ENCODE peak calls at places on chromosomes 3 and 15, in nine cellular contexts. V is left ventricle myocardium inferior; S is neuronal stem cell; B is CD8-positive, alpha-beta memory T cell; R is CD8-positive, alpha-beta T cell; A is lower lobe of right lung; K is Panc1; P is HepG2; W is heart left ventricle. Q is an unnamed sample. For H3K9me3 and H3K4me1, the result is how much of the 10 kb centered on the place peaks cover.

GRCh38 chr3:47804571-47804970 is 1.6 kb downstream of the DHX30 start:
- DNase-seq in W (no peak), A (no peak), S (no peak), V (no peak), K (no peak), P (no peak), R (no peak), B (no peak), Q (no peak)

GRCh38 chr15:87906444-87906843 is 350.1 kb downstream of the NTRK3 start:
- DNase-seq in V (no peak), A (no peak), R (no peak), P (no peak), K (no peak), B (no peak), W (no peak), S (no peak), Q (peak)

GRCh38 chr15:49637857-49638256 is 17.0 kb downstream of the DTWD1 start:
- DNase-seq in V (no peak), K (no peak), A (no peak), P (no peak), S (no peak), B (no peak), R (no peak), W (no peak), Q (no peak)

GRCh38 chr3:88433572-88433971 is 283.8 kb downstream of the C3orf38 start:
- DNase-seq in S (no peak), W (no peak), V (no peak), A (no peak), P (no peak), R (no peak), B (no peak), K (no peak), Q (no peak)

GRCh38 chr15:23075927-23076326 is 36.6 kb upstream of the TUBGCP5 start:
- DNase-seq in A (no peak), W (no peak), S (no peak), P (no peak), K (no peak), R (no peak), B (no peak), V (no peak), Q (no peak)

GRCh38 chr3:143127801-143128200 is 8.2 kb downstream of the CHST2 start:
- DNase-seq in A (no peak), V (no peak), W (no peak), P (no peak), K (no peak), R (no peak), B (no peak), S (no peak), Q (no peak)

GRCh38 chr3:10387881-10388621 is 67.1 kb upstream of the SEC13 start:
- DNase-seq in W (no peak), K (no peak), V (no peak), S (peak), R (no peak), B (peak), A (no peak), P (no peak), Q (no peak)

GRCh38 chr3:192916455-192917257 is 1.0 kb downstream of the MB21D2 start:
- DNase-seq in K (no peak), B (no peak), V (peak), A (peak), S (peak), R (no peak), W (peak), P (peak), Q (peak)

GRCh38 chr15:35756588-35756987 is 210.6 kb upstream of the DPH6 start:
- DNase-seq in R (no peak), P (no peak), B (no peak), A (no peak), S (no peak), W (no peak), V (no peak), K (no peak), Q (no peak)

GRCh38 chr3:185089343-185089742 is 63.5 kb downstream of the C3orf70 start:
- DNase-seq in W (no peak), B (no peak), V (no peak), R (no peak), A (no peak), P (no peak), K (no peak), S (no peak), Q (no peak)

GRCh38 chr3:45092132-45093031 is 53.8 kb downstream of the CDCP1 start:
- DNase-seq in P (no peak), K (no peak), V (no peak), B (no peak), S (no peak), R (no peak), A (no peak), W (no peak), Q (no peak)

GRCh38 chr15:38053244-38053643 is 118.8 kb downstream of the TMCO5A start:
- DNase-seq in P (no peak), K (no peak), R (no peak), S (no peak), B (no peak), W (no peak), A (no peak), V (no peak), Q (no peak)

GRCh38 chr3:9398715-9399708 is 1.6 kb downstream of the SETD5 start:
- DNase-seq in W (no peak), P (peak), V (no peak), R (no peak), S (no peak), B (no peak), A (no peak), K (no peak), Q (no peak)

GRCh38 chr3:46858996-46859710 is 4.1 kb downstream of the MYL3 start:
- DNase-seq in B (peak), R (peak), W (peak), A (peak), V (peak), S (no peak), P (no peak), K (no peak), Q (no peak)

GRCh38 chr3:158094917-158095301 is 11.3 kb downstream of the SHOX2 start:
- DNase-seq in V (no peak), B (no peak), S (no peak), P (no peak), R (no peak), A (no peak), K (no peak), W (peak), Q (no peak)

GRCh38 chr15:99454107-99454809 is 111.5 kb upstream of the MEF2A start:
- DNase-seq in S (no peak), V (no peak), R (no peak), A (no peak), W (no peak), P (no peak), K (no peak), B (no peak), Q (no peak)

GRCh38 chr15:42723068-42723467 is 13.9 kb downstream of the CDAN1 start:
- DNase-seq in P (peak), A (no peak), S (no peak), R (no peak), W (no peak), V (no peak), K (no peak), B (no peak), Q (no peak)

GRCh38 chr15:40445411-40446055 is 4.8 kb downstream of the BAHD1 start:
- DNase-seq in B (no peak), K (no peak), R (no peak), S (no peak), A (no peak), V (no peak), P (no peak), W (no peak), Q (no peak)

GRCh38 chr3:49689046-49689886 is at the start of the genes MST1 and RNF123:
- DNase-seq in W (peak), P (peak), B (peak), K (no peak), A (peak), R (peak), V (peak), S (peak), Q (peak)

GRCh38 chr15:49473031-49473430 is 50.0 kb downstream of the FGF7 start:
- DNase-seq in W (no peak), K (no peak), R (no peak), A (no peak), S (no peak), P (no peak), V (no peak), B (no peak), Q (no peak)

GRCh38 chr3:74891312-74891711 is 276.9 kb upstream of the CNTN3 start:
- DNase-seq in V (no peak), R (no peak), B (no peak), P (no peak), A (no peak), K (no peak), S (no peak), W (no peak), Q (no peak)

GRCh38 chr3:161372321-161373260 is 1.3 kb upstream of the SPTSSB start:
- DNase-seq in P (no peak), R (peak), K (no peak), B (peak), S (peak), V (no peak), W (peak), A (peak), Q (no peak)

GRCh38 chr3:172138031-172138538 is 98.7 kb downstream of the FNDC3B start:
- DNase-seq in W (no peak), P (no peak), K (no peak), V (no peak), S (no peak), B (no peak), A (no peak), R (no peak), Q (no peak)

GRCh38 chr15:96093063-96093462 is 237.4 kb upstream of the NR2F2 start:
- DNase-seq in W (no peak), S (no peak), V (no peak), R (no peak), P (no peak), K (no peak), B (no peak), A (no peak), Q (no peak)

GRCh38 chr3:185069023-185069422 is 83.8 kb downstream of the C3orf70 start:
- DNase-seq in S (no peak), P (no peak), K (no peak), V (no peak), W (no peak), R (no peak), A (no peak), B (no peak), Q (no peak)

GRCh38 chr3:111035896-111036295 is 35.7 kb upstream of the NECTIN3 start:
- DNase-seq in W (no peak), S (no peak), R (no peak), V (no peak), K (no peak), A (no peak), P (no peak), B (no peak), Q (no peak)

GRCh38 chr3:47512416-47513124 is 942 bp downstream of the ELP6 start:
- DNase-seq in A (no peak), S (no peak), K (no peak), W (no peak), P (no peak), R (peak), B (peak), V (no peak), Q (no peak)

GRCh38 chr15:60326824-60327654 is 70.7 kb downstream of the ANXA2 start:
- DNase-seq in V (no peak), P (peak), S (peak), W (no peak), R (peak), A (no peak), B (no peak), K (peak), Q (no peak)

GRCh38 chr3:157360044-157360443 is 76.6 kb upstream of the PTX3 start:
- DNase-seq in K (peak), W (no peak), B (no peak), A (no peak), V (no peak), P (no peak), R (no peak), S (no peak), Q (no peak)

GRCh38 chr3:105791919-105792786 is 76.7 kb downstream of the CBLB start:
- DNase-seq in P (peak), W (peak), B (no peak), V (peak), A (no peak), K (no peak), R (no peak), S (no peak), Q (peak)

GRCh38 chr15:59492389-59493377 is 54.7 kb downstream of the FAM81A start:
- DNase-seq in V (peak), K (peak), S (peak), W (no peak), R (peak), P (peak), B (peak), A (peak), Q (no peak)

GRCh38 chr15:22960126-22960525 is 20.0 kb downstream of the CYFIP1 start:
- DNase-seq in B (no peak), S (no peak), P (no peak), K (no peak), R (no peak), V (no peak), A (no peak), W (peak), Q (no peak)

GRCh38 chr3:17307889-17308288 is 423.1 kb downstream of the PLCL2 start:
- DNase-seq in V (no peak), B (no peak), S (no peak), A (no peak), P (no peak), W (no peak), R (no peak), K (no peak), Q (no peak)

GRCh38 chr3:113623324-113623723 is 73.1 kb downstream of the USF3 start:
- DNase-seq in B (no peak), W (peak), P (no peak), S (no peak), R (no peak), V (no peak), K (no peak), A (no peak), Q (no peak)

GRCh38 chr3:4809970-4810369 is 169.3 kb upstream of the BHLHE40 start:
- DNase-seq in W (no peak), P (no peak), R (no peak), A (no peak), V (no peak), B (no peak), K (no peak), S (no peak), Q (no peak)

GRCh38 chr15:39511000-39511914 is 69.6 kb upstream of the THBS1 start:
- DNase-seq in K (no peak), P (no peak), S (no peak), B (no peak), R (no peak), V (peak), W (peak), A (no peak), Q (no peak)

GRCh38 chr3:61173685-61174084 is 77.6 kb downstream of the FHIT start:
- DNase-seq in A (no peak), S (no peak), R (no peak), V (no peak), P (peak), B (no peak), W (no peak), K (no peak), Q (no peak)

DNA sequence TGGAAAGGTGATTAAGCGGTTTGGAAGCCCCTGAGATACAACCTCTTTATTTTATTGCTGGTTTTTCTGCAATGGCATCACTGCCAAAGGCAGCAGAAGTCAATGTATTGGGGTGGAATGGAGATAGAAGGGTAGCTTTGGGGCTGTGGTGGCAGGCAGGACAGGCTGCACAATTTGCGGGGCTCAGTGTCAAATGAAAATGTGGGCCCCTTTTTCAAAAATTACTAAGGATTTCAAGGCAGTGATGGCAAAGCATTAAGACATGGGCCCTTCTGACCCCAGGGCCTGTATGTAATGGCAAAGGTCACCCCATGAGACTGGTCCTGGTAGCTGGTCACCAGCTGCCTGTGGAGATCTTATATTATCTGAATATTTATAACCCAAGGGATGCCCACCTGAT is 29.3 kb upstream of the GALNT15 start:
- DNase-seq in S (no peak), W (no peak), A (no peak), B (no peak), P (no peak), K (no peak), R (no peak), V (no peak), Q (peak)
- H3K9me3 ChIP-seq in S (under half), W (under half), A (under half), B (under half), P (under half), K (under half), R (under half), V (under half), Q (under half)

GRCh38 chr15:68314563-68314962 is 37.0 kb downstream of the FEM1B start:
- DNase-seq in V (no peak), A (no peak), R (no peak), B (no peak), P (peak), W (no peak), S (no peak), K (no peak), Q (no peak)
- H3K4me1 ChIP-seq in V (under half), A (under half), R (under half), B (under half), P (under half), W (under half), S (under half), K (under half), Q (under half)

GRCh38 chr3:120040813-120041377 is 53.4 kb downstream of the GSK3B start:
- DNase-seq in A (no peak), B (no peak), V (peak), S (no peak), R (no peak), W (no peak), K (no peak), P (no peak), Q (no peak)
- H3K9me3 ChIP-seq in A (under half), B (under half), V (half or more), S (under half), R (under half), W (under half), K (under half), P (under half), Q (under half)

GRCh38 chr15:66873856-66874255 is 171.8 kb downstream of the SMAD6 start:
- DNase-seq in V (no peak), P (no peak), B (no peak), A (no peak), S (no peak), R (no peak), K (no peak), W (no peak), Q (peak)
- H3K4me1 ChIP-seq in V (under half), P (under half), B (under half), A (under half), S (under half), R (under half), K (half or more), W (under half), Q (under half)

DNA sequence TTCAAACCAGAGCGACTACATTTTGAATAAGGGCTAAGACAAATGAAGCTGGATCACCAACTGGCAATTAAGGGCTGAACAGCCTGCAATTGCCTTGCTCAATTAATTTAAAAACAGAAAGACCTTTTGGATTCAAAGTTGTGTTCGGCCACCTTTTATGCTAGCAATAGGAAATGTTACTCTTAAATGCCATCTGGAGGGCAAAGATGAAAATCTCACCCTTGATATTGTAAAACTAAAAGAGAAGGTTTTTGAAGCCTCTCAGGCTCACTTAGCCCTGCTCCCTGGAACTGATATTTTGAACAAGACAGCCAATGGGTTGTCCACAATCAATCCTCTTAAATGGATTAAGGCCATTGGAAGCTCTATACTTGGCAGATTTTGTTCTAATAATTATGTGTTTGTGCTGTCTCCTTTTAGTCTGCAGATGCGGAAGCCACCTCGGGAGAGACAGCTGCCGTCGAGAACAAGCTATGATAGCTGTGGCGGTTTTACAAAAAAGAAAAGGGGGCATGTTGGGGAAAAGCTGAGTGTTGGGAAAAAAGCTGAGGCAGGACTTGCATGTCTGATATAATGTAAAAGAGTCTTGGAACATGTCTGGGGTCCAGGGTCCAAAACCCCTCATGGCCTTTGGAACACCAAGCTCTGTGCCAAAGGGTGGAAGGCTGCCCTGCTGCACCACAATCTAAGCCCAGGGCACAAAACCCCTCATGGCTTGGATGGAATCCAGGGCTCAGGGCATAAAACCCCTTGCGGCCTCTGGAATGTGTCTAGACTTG is 44.4 kb downstream of the ACAD9 start:
- DNase-seq in S (no peak), V (no peak), A (no peak), K (no peak), B (no peak), R (no peak), P (no peak), W (no peak), Q (no peak)
- H3K9me3 ChIP-seq in S (under half), V (under half), A (under half), K (under half), B (under half), R (under half), P (under half), W (under half), Q (under half)

GRCh38 chr15:65867244-65867643 is 2.0 kb upstream of the RAB11A start:
- DNase-seq in W (no peak), K (no peak), P (no peak), S (no peak), A (no peak), V (no peak), B (no peak), R (no peak), Q (no peak)

GRCh38 chr15:65863106-65863505 is 6.2 kb upstream of the RAB11A start:
- DNase-seq in B (no peak), A (no peak), V (no peak), K (no peak), P (no peak), R (no peak), W (no peak), S (no peak), Q (no peak)

GRCh38 chr15:65857718-65858402 is 11.4 kb upstream of the RAB11A start:
- DNase-seq in V (no peak), S (no peak), A (no peak), P (no peak), B (no peak), R (no peak), W (no peak), K (no peak), Q (no peak)

GRCh38 chr15:65856821-65857455 is 12.4 kb upstream of the RAB11A start:
- DNase-seq in P (peak), B (peak), S (peak), A (peak), K (no peak), R (peak), W (peak), V (peak), Q (peak)

GRCh38 chr15:65862682-65863081 is 6.6 kb upstream of the RAB11A start:
- DNase-seq in W (no peak), R (peak), B (peak), S (peak), P (peak), K (no peak), V (no peak), A (no peak), Q (no peak)
- H3K4me1 ChIP-seq in W (under half), R (under half), B (under half), S (under half), P (under half), K (under half), V (under half), A (under half), Q (under half)

GRCh38 chr3:180229113-180229512 is 192.4 kb upstream of the PEX5L start:
- DNase-seq in K (no peak), B (no peak), R (no peak), A (no peak), W (no peak), V (no peak), S (no peak), P (no peak), Q (no peak)
- H3K9me3 ChIP-seq in K (under half), B (under half), R (under half), A (under half), W (under half), V (half or more), S (under half), P (half or more), Q (under half)

DNA sequence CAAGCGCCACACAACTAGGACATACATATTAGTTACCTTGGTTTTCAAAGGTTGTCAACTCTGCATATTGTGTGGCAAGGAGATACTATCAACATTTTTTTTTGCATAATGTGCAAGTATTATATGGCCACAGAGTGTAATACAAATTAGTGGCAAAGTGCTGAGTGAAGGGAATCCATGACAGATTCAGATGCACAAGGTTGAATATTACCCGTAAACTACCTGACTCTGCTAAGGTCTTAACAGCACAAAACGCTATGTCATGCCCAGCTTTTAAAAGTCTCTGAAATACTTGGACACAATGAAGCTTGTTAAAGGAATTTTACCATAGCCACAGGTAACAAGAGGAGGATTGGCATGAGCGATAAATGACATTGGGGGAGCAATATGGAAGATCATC is 79.0 kb downstream of the SATB1 start:
- DNase-seq in K (no peak), P (no peak), A (no peak), V (no peak), B (no peak), R (no peak), S (no peak), W (no peak), Q (no peak)
- H3K4me1 ChIP-seq in K (under half), P (under half), A (under half), V (under half), B (under half), R (under half), S (under half), W (under half), Q (under half)

Q was measured in esophagus muscularis mucosa.